ENCODE peak calls at places on chromosomes 13 and 19, in eight cellular contexts. One of them, this sample, is unnamed.

GRCh38 chr19:1407662-1408299 is 395 bp downstream of the DAZAP1 start:
- DNase-seq in progenitor cell of endocrine pancreas: peak
- DNase-seq in aorta: no peak
- DNase-seq in lower leg skin: no peak
- DNase-seq in GM04504: no peak
- DNase-seq in brain microvascular endothelial cell: no peak
- DNase-seq in AML-193: no peak
- DNase-seq in activated T-helper 1 cell treated with anti-CD3 and anti-CD28 coated beads, Interleukin-12 subunit alpha, Interleukin-12 subunit beta, Interleukin-2, Interleukin-4 antibody, amounts not matched to agents 30 ng/mL and 10 ng/mL and 1 ng/mL, durations not matched to agents 14 hours and 24 hours and 36 hours: no peak
- DNase-seq in this sample: peak

GRCh38 chr19:41616785-41617621 is 9.9 kb downstream of the CEACAM4 start:
- DNase-seq in AML-193: peak
- DNase-seq in GM04504: peak
- DNase-seq in aorta: no peak
- DNase-seq in brain microvascular endothelial cell: peak
- DNase-seq in progenitor cell of endocrine pancreas: no peak
- DNase-seq in activated T-helper 1 cell treated with anti-CD3 and anti-CD28 coated beads, Interleukin-12 subunit alpha, Interleukin-12 subunit beta, Interleukin-2, Interleukin-4 antibody, amounts not matched to agents 30 ng/mL and 10 ng/mL and 1 ng/mL, durations not matched to agents 14 hours and 24 hours and 36 hours: no peak
- DNase-seq in lower leg skin: no peak
- DNase-seq in this sample: no peak

GRCh38 chr13:45781553-45782326 is 69.8 kb downstream of the SIAH3 start:
- DNase-seq in progenitor cell of endocrine pancreas: no peak
- DNase-seq in activated T-helper 1 cell treated with anti-CD3 and anti-CD28 coated beads, Interleukin-12 subunit alpha, Interleukin-12 subunit beta, Interleukin-2, Interleukin-4 antibody, amounts not matched to agents 30 ng/mL and 10 ng/mL and 1 ng/mL, durations not matched to agents 14 hours and 24 hours and 36 hours: no peak
- DNase-seq in lower leg skin: peak
- DNase-seq in AML-193: no peak
- DNase-seq in GM04504: no peak
- DNase-seq in brain microvascular endothelial cell: no peak
- DNase-seq in aorta: peak
- DNase-seq in this sample: peak

GRCh38 chr19:4584670-4585460 is 25.4 kb upstream of the SEMA6B start:
- DNase-seq in aorta: no peak
- DNase-seq in GM04504: no peak
- DNase-seq in activated T-helper 1 cell treated with anti-CD3 and anti-CD28 coated beads, Interleukin-12 subunit alpha, Interleukin-12 subunit beta, Interleukin-2, Interleukin-4 antibody, amounts not matched to agents 30 ng/mL and 10 ng/mL and 1 ng/mL, durations not matched to agents 14 hours and 24 hours and 36 hours: no peak
- DNase-seq in brain microvascular endothelial cell: no peak
- DNase-seq in progenitor cell of endocrine pancreas: no peak
- DNase-seq in lower leg skin: no peak
- DNase-seq in AML-193: no peak
- DNase-seq in this sample: peak

GRCh38 chr13:77026255-77026782 is 640 bp downstream of the FBXL3 start:
- DNase-seq in GM04504: peak
- DNase-seq in activated T-helper 1 cell treated with anti-CD3 and anti-CD28 coated beads, Interleukin-12 subunit alpha, Interleukin-12 subunit beta, Interleukin-2, Interleukin-4 antibody, amounts not matched to agents 30 ng/mL and 10 ng/mL and 1 ng/mL, durations not matched to agents 14 hours and 24 hours and 36 hours: peak
- DNase-seq in progenitor cell of endocrine pancreas: peak
- DNase-seq in aorta: peak
- DNase-seq in brain microvascular endothelial cell: peak
- DNase-seq in AML-193: peak
- DNase-seq in lower leg skin: peak
- DNase-seq in this sample: peak

GRCh38 chr13:99442273-99442895 is 58.9 kb upstream of the TM9SF2 start:
- DNase-seq in GM04504: no peak
- DNase-seq in lower leg skin: no peak
- DNase-seq in activated T-helper 1 cell treated with anti-CD3 and anti-CD28 coated beads, Interleukin-12 subunit alpha, Interleukin-12 subunit beta, Interleukin-2, Interleukin-4 antibody, amounts not matched to agents 30 ng/mL and 10 ng/mL and 1 ng/mL, durations not matched to agents 14 hours and 24 hours and 36 hours: peak
- DNase-seq in brain microvascular endothelial cell: peak
- DNase-seq in AML-193: peak
- DNase-seq in aorta: no peak
- DNase-seq in progenitor cell of endocrine pancreas: no peak
- DNase-seq in this sample: peak

GRCh38 chr13:73335226-73335625 is 276.4 kb downstream of the KLF5 start:
- DNase-seq in aorta: no peak
- DNase-seq in activated T-helper 1 cell treated with anti-CD3 and anti-CD28 coated beads, Interleukin-12 subunit alpha, Interleukin-12 subunit beta, Interleukin-2, Interleukin-4 antibody, amounts not matched to agents 30 ng/mL and 10 ng/mL and 1 ng/mL, durations not matched to agents 14 hours and 24 hours and 36 hours: no peak
- DNase-seq in brain microvascular endothelial cell: peak
- DNase-seq in AML-193: no peak
- DNase-seq in lower leg skin: no peak
- DNase-seq in GM04504: peak
- DNase-seq in progenitor cell of endocrine pancreas: no peak
- DNase-seq in this sample: no peak

GRCh38 chr13:25214371-25215252 is 42.5 kb upstream of the AMER2 start:
- DNase-seq in aorta: no peak
- DNase-seq in activated T-helper 1 cell treated with anti-CD3 and anti-CD28 coated beads, Interleukin-12 subunit alpha, Interleukin-12 subunit beta, Interleukin-2, Interleukin-4 antibody, amounts not matched to agents 30 ng/mL and 10 ng/mL and 1 ng/mL, durations not matched to agents 14 hours and 24 hours and 36 hours: no peak
- DNase-seq in AML-193: no peak
- DNase-seq in brain microvascular endothelial cell: no peak
- DNase-seq in lower leg skin: peak
- DNase-seq in GM04504: no peak
- DNase-seq in progenitor cell of endocrine pancreas: no peak
- DNase-seq in this sample: no peak

GRCh38 chr19:48933382-48933932 is at the start of gene DHDH:
- DNase-seq in GM04504: no peak
- DNase-seq in progenitor cell of endocrine pancreas: peak
- DNase-seq in aorta: peak
- DNase-seq in brain microvascular endothelial cell: peak
- DNase-seq in lower leg skin: peak
- DNase-seq in AML-193: peak
- DNase-seq in activated T-helper 1 cell treated with anti-CD3 and anti-CD28 coated beads, Interleukin-12 subunit alpha, Interleukin-12 subunit beta, Interleukin-2, Interleukin-4 antibody, amounts not matched to agents 30 ng/mL and 10 ng/mL and 1 ng/mL, durations not matched to agents 14 hours and 24 hours and 36 hours: peak
- DNase-seq in this sample: peak

GRCh38 chr19:2195361-2195760 is 31.6 kb downstream of the DOT1L start:
- DNase-seq in brain microvascular endothelial cell: no peak
- DNase-seq in AML-193: no peak
- DNase-seq in lower leg skin: no peak
- DNase-seq in progenitor cell of endocrine pancreas: no peak
- DNase-seq in activated T-helper 1 cell treated with anti-CD3 and anti-CD28 coated beads, Interleukin-12 subunit alpha, Interleukin-12 subunit beta, Interleukin-2, Interleukin-4 antibody, amounts not matched to agents 30 ng/mL and 10 ng/mL and 1 ng/mL, durations not matched to agents 14 hours and 24 hours and 36 hours: no peak
- DNase-seq in aorta: no peak
- DNase-seq in GM04504: no peak
- DNase-seq in this sample: no peak

GRCh38 chr13:37995052-37995451 is 125.5 kb upstream of the TRPC4 start:
- DNase-seq in progenitor cell of endocrine pancreas: no peak
- DNase-seq in lower leg skin: no peak
- DNase-seq in brain microvascular endothelial cell: peak
- DNase-seq in activated T-helper 1 cell treated with anti-CD3 and anti-CD28 coated beads, Interleukin-12 subunit alpha, Interleukin-12 subunit beta, Interleukin-2, Interleukin-4 antibody, amounts not matched to agents 30 ng/mL and 10 ng/mL and 1 ng/mL, durations not matched to agents 14 hours and 24 hours and 36 hours: no peak
- DNase-seq in aorta: no peak
- DNase-seq in AML-193: no peak
- DNase-seq in GM04504: no peak
- DNase-seq in this sample: peak

GRCh38 chr19:37551123-37551993 is 43.2 kb downstream of the ZNF571 start:
- DNase-seq in aorta: no peak
- DNase-seq in GM04504: peak
- DNase-seq in lower leg skin: peak
- DNase-seq in progenitor cell of endocrine pancreas: no peak
- DNase-seq in activated T-helper 1 cell treated with anti-CD3 and anti-CD28 coated beads, Interleukin-12 subunit alpha, Interleukin-12 subunit beta, Interleukin-2, Interleukin-4 antibody, amounts not matched to agents 30 ng/mL and 10 ng/mL and 1 ng/mL, durations not matched to agents 14 hours and 24 hours and 36 hours: peak
- DNase-seq in brain microvascular endothelial cell: peak
- DNase-seq in AML-193: no peak
- DNase-seq in this sample: no peak

GRCh38 chr13:33032037-33032625 is 15.9 kb downstream of the KL start:
- DNase-seq in progenitor cell of endocrine pancreas: no peak
- DNase-seq in activated T-helper 1 cell treated with anti-CD3 and anti-CD28 coated beads, Interleukin-12 subunit alpha, Interleukin-12 subunit beta, Interleukin-2, Interleukin-4 antibody, amounts not matched to agents 30 ng/mL and 10 ng/mL and 1 ng/mL, durations not matched to agents 14 hours and 24 hours and 36 hours: no peak
- DNase-seq in AML-193: no peak
- DNase-seq in aorta: no peak
- DNase-seq in GM04504: no peak
- DNase-seq in lower leg skin: no peak
- DNase-seq in brain microvascular endothelial cell: peak
- DNase-seq in this sample: no peak

GRCh38 chr13:112575680-112576079 is 12.3 kb downstream of the TUBGCP3 start:
- DNase-seq in activated T-helper 1 cell treated with anti-CD3 and anti-CD28 coated beads, Interleukin-12 subunit alpha, Interleukin-12 subunit beta, Interleukin-2, Interleukin-4 antibody, amounts not matched to agents 30 ng/mL and 10 ng/mL and 1 ng/mL, durations not matched to agents 14 hours and 24 hours and 36 hours: no peak
- DNase-seq in brain microvascular endothelial cell: no peak
- DNase-seq in lower leg skin: no peak
- DNase-seq in aorta: no peak
- DNase-seq in GM04504: peak
- DNase-seq in progenitor cell of endocrine pancreas: no peak
- DNase-seq in AML-193: no peak
- DNase-seq in this sample: no peak

GRCh38 chr19:5926641-5927438 is 12.8 kb downstream of the CAPS start:
- DNase-seq in lower leg skin: no peak
- DNase-seq in GM04504: peak
- DNase-seq in AML-193: no peak
- DNase-seq in progenitor cell of endocrine pancreas: no peak
- DNase-seq in aorta: no peak
- DNase-seq in activated T-helper 1 cell treated with anti-CD3 and anti-CD28 coated beads, Interleukin-12 subunit alpha, Interleukin-12 subunit beta, Interleukin-2, Interleukin-4 antibody, amounts not matched to agents 30 ng/mL and 10 ng/mL and 1 ng/mL, durations not matched to agents 14 hours and 24 hours and 36 hours: no peak
- DNase-seq in brain microvascular endothelial cell: peak
- DNase-seq in this sample: no peak

GRCh38 chr19:1363599-1363998 is 20.1 kb upstream of the NDUFS7 start:
- DNase-seq in aorta: no peak
- DNase-seq in GM04504: no peak
- DNase-seq in brain microvascular endothelial cell: no peak
- DNase-seq in AML-193: peak
- DNase-seq in activated T-helper 1 cell treated with anti-CD3 and anti-CD28 coated beads, Interleukin-12 subunit alpha, Interleukin-12 subunit beta, Interleukin-2, Interleukin-4 antibody, amounts not matched to agents 30 ng/mL and 10 ng/mL and 1 ng/mL, durations not matched to agents 14 hours and 24 hours and 36 hours: no peak
- DNase-seq in lower leg skin: no peak
- DNase-seq in progenitor cell of endocrine pancreas: no peak
- DNase-seq in this sample: no peak

GRCh38 chr19:10501971-10502523 is 1.1 kb downstream of the KEAP1 start:
- DNase-seq in aorta: peak
- DNase-seq in AML-193: peak
- DNase-seq in GM04504: peak
- DNase-seq in progenitor cell of endocrine pancreas: peak
- DNase-seq in lower leg skin: peak
- DNase-seq in activated T-helper 1 cell treated with anti-CD3 and anti-CD28 coated beads, Interleukin-12 subunit alpha, Interleukin-12 subunit beta, Interleukin-2, Interleukin-4 antibody, amounts not matched to agents 30 ng/mL and 10 ng/mL and 1 ng/mL, durations not matched to agents 14 hours and 24 hours and 36 hours: peak
- DNase-seq in brain microvascular endothelial cell: peak
- DNase-seq in this sample: peak

GRCh38 chr19:57587529-57587928 is 3.6 kb downstream of the ZIK1 start:
- DNase-seq in AML-193: no peak
- DNase-seq in lower leg skin: no peak
- DNase-seq in activated T-helper 1 cell treated with anti-CD3 and anti-CD28 coated beads, Interleukin-12 subunit alpha, Interleukin-12 subunit beta, Interleukin-2, Interleukin-4 antibody, amounts not matched to agents 30 ng/mL and 10 ng/mL and 1 ng/mL, durations not matched to agents 14 hours and 24 hours and 36 hours: no peak
- DNase-seq in aorta: no peak
- DNase-seq in GM04504: peak
- DNase-seq in brain microvascular endothelial cell: peak
- DNase-seq in progenitor cell of endocrine pancreas: no peak
- DNase-seq in this sample: no peak

GRCh38 chr19:21463449-21464105 is 41.8 kb upstream of the ZNF429 start:
- DNase-seq in brain microvascular endothelial cell: no peak
- DNase-seq in GM04504: no peak
- DNase-seq in aorta: no peak
- DNase-seq in activated T-helper 1 cell treated with anti-CD3 and anti-CD28 coated beads, Interleukin-12 subunit alpha, Interleukin-12 subunit beta, Interleukin-2, Interleukin-4 antibody, amounts not matched to agents 30 ng/mL and 10 ng/mL and 1 ng/mL, durations not matched to agents 14 hours and 24 hours and 36 hours: no peak
- DNase-seq in AML-193: peak
- DNase-seq in progenitor cell of endocrine pancreas: peak
- DNase-seq in lower leg skin: peak
- DNase-seq in this sample: no peak

GRCh38 chr13:75628811-75629210 is 7.3 kb upstream of the LMO7 start:
- DNase-seq in progenitor cell of endocrine pancreas: no peak
- DNase-seq in GM04504: no peak
- DNase-seq in lower leg skin: no peak
- DNase-seq in activated T-helper 1 cell treated with anti-CD3 and anti-CD28 coated beads, Interleukin-12 subunit alpha, Interleukin-12 subunit beta, Interleukin-2, Interleukin-4 antibody, amounts not matched to agents 30 ng/mL and 10 ng/mL and 1 ng/mL, durations not matched to agents 14 hours and 24 hours and 36 hours: no peak
- DNase-seq in AML-193: no peak
- DNase-seq in brain microvascular endothelial cell: no peak
- DNase-seq in aorta: no peak
- DNase-seq in this sample: peak

GRCh38 chr19:1172353-1173159 is 1.5 kb downstream of the SBNO2 start:
- DNase-seq in brain microvascular endothelial cell: no peak
- DNase-seq in GM04504: no peak
- DNase-seq in progenitor cell of endocrine pancreas: no peak
- DNase-seq in lower leg skin: peak
- DNase-seq in AML-193: peak
- DNase-seq in activated T-helper 1 cell treated with anti-CD3 and anti-CD28 coated beads, Interleukin-12 subunit alpha, Interleukin-12 subunit beta, Interleukin-2, Interleukin-4 antibody, amounts not matched to agents 30 ng/mL and 10 ng/mL and 1 ng/mL, durations not matched to agents 14 hours and 24 hours and 36 hours: no peak
- DNase-seq in aorta: peak
- DNase-seq in this sample: peak